ENCODE peak calls at places on chromosomes 6 and 20, in four cellular contexts. X is neuronal stem cell, V is HCT116, M is GM23248. F is an unnamed sample. For H3K9me3, the result is how much of the 10 kb centered on the place peaks cover.

GRCh38 chr6:107699191-107700015 is 124.7 kb downstream of the SCML4 start:
- DNase-seq in X (no peak), V (no peak), M (peak), F (no peak)

GRCh38 chr20:23583526-23583925 is 15.2 kb upstream of the CST9L start:
- DNase-seq in X (no peak), V (no peak), M (no peak), F (no peak)

GRCh38 chr6:109526905-109527628 is 44.0 kb upstream of the ZBTB24 start:
- DNase-seq in X (peak), V (peak), M (peak), F (peak)

GRCh38 chr20:44705364-44706094 is 9.6 kb upstream of the CCN5 start:
- DNase-seq in X (no peak), V (no peak), M (no peak), F (no peak)

GRCh38 chr6:49003348-49003747 is 459.7 kb downstream of the MMUT start:
- DNase-seq in X (no peak), V (no peak), M (no peak), F (no peak)

GRCh38 chr6:144647406-144647964 is 362.4 kb downstream of the UTRN start:
- DNase-seq in X (no peak), V (no peak), M (no peak), F (no peak)

GRCh38 chr6:90126178-90126577 is 170.5 kb downstream of the BACH2 start:
- DNase-seq in X (no peak), V (no peak), M (no peak), F (no peak)

GRCh38 chr6:46888031-46888430 is 33.7 kb downstream of the ADGRF5 start:
- DNase-seq in X (no peak), V (no peak), M (peak), F (no peak)

GRCh38 chr20:51230727-51231126 is 207.8 kb upstream of the KCNG1 start:
- DNase-seq in X (no peak), V (no peak), M (no peak), F (no peak)

GRCh38 chr6:118377711-118378414 is 170.2 kb upstream of the PLN start:
- DNase-seq in X (peak), V (no peak), M (no peak), F (no peak)

GRCh38 chr20:58749979-58750378 is 57.4 kb downstream of the NPEPL1 start:
- DNase-seq in X (no peak), V (no peak), M (no peak), F (no peak)

GRCh38 chr6:163094881-163095280 is 319.6 kb upstream of the QKI start:
- DNase-seq in X (no peak), V (no peak), M (no peak), F (no peak)

GRCh38 chr6:134416501-134417154 is 98.7 kb upstream of the SGK1 start:
- DNase-seq in X (no peak), V (no peak), M (peak), F (no peak)

GRCh38 chr6:11230158-11231107 is 2.0 kb downstream of the NEDD9 start:
- DNase-seq in X (no peak), V (no peak), M (peak), F (no peak)

GRCh38 chr20:33444797-33445560 is 1.4 kb upstream of the SNTA1 start:
- DNase-seq in X (no peak), V (no peak), M (no peak), F (no peak)

GRCh38 chr6:119174085-119174445 is 95.6 kb upstream of the FAM184A start:
- DNase-seq in X (no peak), V (no peak), M (no peak), F (no peak)

GRCh38 chr6:100445512-100445911 is 19.2 kb downstream of the SIM1 start:
- DNase-seq in X (no peak), V (no peak), M (no peak), F (no peak)
- H3K4me3 ChIP-seq in X (no peak), V (no peak), M (no peak), F (no peak)

GRCh38 chr20:32350421-32350820 is 7.7 kb upstream of the ASXL1 start:
- DNase-seq in X (no peak), V (no peak), M (no peak), F (no peak)
- H3K9ac ChIP-seq in X (no peak), V (no peak), M (no peak), F (no peak)

DNA sequence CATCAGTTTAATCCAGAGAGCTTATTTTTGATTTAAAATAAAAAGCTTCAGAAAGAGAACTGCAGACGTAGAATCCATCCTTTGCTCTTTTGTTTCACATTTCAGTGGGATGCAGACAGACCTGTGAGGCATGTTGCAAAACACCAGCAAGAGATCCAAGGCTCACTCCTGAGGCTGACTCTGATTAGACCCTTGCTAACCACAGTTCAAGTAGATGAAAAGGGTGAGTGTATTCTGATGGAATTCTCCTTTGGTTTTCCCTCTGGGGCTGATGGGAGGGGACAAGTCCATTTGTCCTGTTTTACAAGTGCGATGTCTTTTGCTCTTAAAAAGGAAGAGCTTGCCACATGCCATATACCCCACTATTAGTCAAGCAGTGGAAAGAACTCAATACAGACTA is 772.8 kb downstream of the MAFB start:
- DNase-seq in X (no peak), V (no peak), M (no peak), F (no peak)
- H3K9me3 ChIP-seq in X (under half), V (under half), M (under half), F (under half)

GRCh38 chr6:32953775-32954174 is 878 bp upstream of the HLA-DMA start:
- DNase-seq in X (no peak), V (no peak), M (no peak), F (no peak)
- H3K4me3 ChIP-seq in X (no peak), V (no peak), M (no peak), F (no peak)

DNA sequence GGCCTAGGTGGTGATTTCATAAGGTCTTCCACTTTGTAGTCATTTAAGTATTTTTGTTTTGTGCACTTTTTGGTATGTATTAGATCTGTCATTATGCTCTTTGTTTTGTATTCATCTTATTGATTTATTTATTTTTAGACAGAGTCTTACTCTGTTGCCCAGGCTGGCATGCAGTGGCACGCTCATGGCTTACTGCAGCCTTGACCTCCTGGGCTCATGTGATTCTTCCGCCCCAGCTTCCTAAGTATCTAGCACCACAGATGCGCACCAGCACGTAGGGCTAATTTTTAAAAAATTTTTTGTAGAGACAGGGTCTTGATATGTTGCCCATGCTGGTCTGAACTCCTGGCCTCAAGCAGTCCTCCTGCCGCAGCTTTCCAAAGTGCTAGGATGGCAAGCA is 30.6 kb downstream of the TPX2 start:
- DNase-seq in X (no peak), V (no peak), M (no peak), F (no peak)
- H3K9ac ChIP-seq in X (no peak), V (no peak), M (no peak), F (no peak)

DNA sequence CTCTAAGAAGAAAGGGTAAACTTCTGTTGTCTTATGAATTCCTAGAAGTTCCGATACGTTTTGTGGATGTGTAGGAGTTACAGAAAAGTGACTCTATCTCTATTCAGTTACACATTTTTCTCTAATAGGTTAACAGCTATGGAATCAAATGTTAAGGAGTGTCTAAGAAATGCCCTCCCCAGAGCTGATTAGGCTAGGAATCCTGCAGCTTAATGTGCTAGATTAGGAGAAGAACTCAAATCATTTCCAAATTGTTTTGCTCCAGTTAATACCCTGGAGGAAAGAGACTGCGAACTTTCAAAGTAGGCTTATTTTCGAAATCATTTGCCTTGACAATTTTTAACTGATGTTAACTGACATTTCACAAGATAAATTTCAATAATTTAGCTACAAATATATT is 51.9 kb downstream of the IBTK start:
- DNase-seq in X (no peak), V (no peak), M (no peak), F (no peak)
- H3K9me3 ChIP-seq in X (under half), V (under half), M (under half), F (under half)

GRCh38 chr6:30979076-30979475 is 4.4 kb upstream of the MUC21 start:
- DNase-seq in X (no peak), V (no peak), M (no peak), F (peak)

GRCh38 chr6:30983439-30983838 is at the start of gene MUC21:
- DNase-seq in X (no peak), V (no peak), M (no peak), F (no peak)

GRCh38 chr6:30979690-30980089 is 3.8 kb upstream of the MUC21 start:
- DNase-seq in X (no peak), V (no peak), M (no peak), F (no peak)

GRCh38 chr6:30985490-30985889 is 2.0 kb downstream of the MUC21 start:
- DNase-seq in X (no peak), V (no peak), M (no peak), F (no peak)

DNA sequence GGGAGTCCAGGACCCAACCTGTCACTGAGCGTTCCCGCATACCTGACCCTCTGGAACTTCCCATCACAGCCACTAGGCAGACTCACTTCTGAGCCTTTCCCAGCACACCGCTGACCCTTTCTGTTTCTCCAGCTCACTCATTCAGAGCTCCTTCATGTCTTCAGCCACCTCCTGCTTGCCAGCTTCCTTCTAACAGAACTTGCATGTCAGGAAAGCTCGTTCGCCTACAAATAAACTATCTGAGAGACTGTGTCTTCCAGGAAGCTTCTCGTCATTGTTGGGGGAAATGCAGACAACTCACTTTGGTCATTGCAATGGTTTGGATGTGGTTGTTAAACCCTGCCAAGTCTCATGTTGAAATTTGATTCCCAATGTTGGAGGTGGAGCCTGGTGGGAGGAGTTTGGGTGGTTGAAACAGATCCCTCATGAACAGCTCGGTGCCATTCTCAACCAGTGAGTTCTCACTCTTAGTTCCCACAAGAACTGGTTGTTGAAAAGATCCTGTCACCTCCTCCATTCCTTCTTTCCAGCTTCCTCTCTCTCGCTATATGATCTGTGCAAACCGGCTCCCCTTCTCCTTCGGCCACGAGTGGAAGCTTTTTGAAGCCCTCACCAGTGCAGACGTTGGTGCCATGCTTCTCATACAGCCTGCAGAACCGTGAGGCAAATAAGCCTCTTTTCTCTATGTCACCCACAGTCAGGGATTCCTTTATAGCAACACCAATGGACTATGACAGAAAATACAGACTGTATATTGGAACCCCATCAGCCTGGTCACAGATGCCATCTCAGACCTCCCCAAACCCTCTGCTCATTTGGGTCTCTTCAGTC is 1.4 kb upstream of the MUC21 start:
- DNase-seq in X (peak), V (no peak), M (peak), F (peak)
- H3K4me3 ChIP-seq in X (no peak), V (no peak), M (peak), F (peak)

DNA sequence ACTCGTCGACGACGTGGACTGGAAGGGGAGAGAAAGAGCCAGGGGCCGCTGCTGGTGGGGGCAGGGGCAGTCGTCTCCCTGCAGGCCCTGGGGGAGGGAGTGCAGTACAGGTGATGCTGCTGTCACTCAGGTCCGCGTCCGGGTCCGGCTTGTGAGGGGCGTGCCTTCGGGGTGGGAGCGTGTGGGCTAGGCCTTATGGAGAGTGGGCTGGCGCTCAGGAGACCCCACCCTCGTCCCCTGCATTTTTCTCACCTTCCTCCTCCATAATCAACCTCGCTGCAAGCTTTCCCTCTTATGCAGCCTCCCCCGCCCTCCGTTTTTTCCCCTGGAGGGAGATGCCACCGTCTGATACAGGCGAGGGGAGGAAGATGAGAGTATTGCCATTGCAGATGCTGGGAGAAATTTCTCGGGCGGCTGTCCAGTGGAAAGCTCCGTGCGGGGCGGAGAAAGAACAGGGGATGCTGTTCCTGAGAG is 632 bp downstream of the PCMT1 start:
- DNase-seq in X (peak), V (peak), M (peak), F (peak)
- H3K9ac ChIP-seq in X (peak), V (peak), M (peak), F (peak)

F was measured in adipocyte.